ENCODE peak calls at places on chromosomes 13 and 19, in seven cellular contexts. S is B cell; R is HFFc6; Y is stomach; N is dorsolateral prefrontal cortex; W is hepatocyte; G is activated CD8-positive, alpha-beta T cell treated with anti-CD3 and anti-CD28 coated beads, Interleukin-2, amount 10 ng/mL, durations not matched to agents 7 days and 5 days. Q is an unnamed sample.
A peak's percentile ranks its signal among the peaks of the same experiment; 100 is the strongest.

GRCh38 chr13:28609936-28610335 is 49.0 kb upstream of the POMP start:
- DNase-seq in S (no peak), R (peak; percentile 66), Y (no peak), N (no peak), W (no peak), G (no peak), Q (no peak)

GRCh38 chr19:20078696-20079095 is 896 bp downstream of the ZNF90 start:
- DNase-seq in S (no peak), R (peak; percentile 28), Y (no peak), N (no peak), W (peak; percentile 53), G (peak; percentile 40), Q (peak; percentile 16)

GRCh38 chr19:49019242-49019932 is 2.5 kb upstream of the LHB start:
- DNase-seq in S (peak; percentile 57), R (no peak), Y (peak; percentile 83), N (no peak), W (peak; percentile 49), G (peak; percentile 64), Q (peak; percentile 25)

GRCh38 chr13:23510544-23510916 is 59.7 kb upstream of the TNFRSF19 start:
- DNase-seq in S (no peak), R (peak; percentile 64), Y (no peak), N (no peak), W (no peak), G (no peak), Q (no peak)

GRCh38 chr19:5676105-5676671 is 4.1 kb downstream of the MICOS13 start:
- DNase-seq in S (no peak), R (no peak), Y (no peak), N (no peak), W (no peak), G (no peak), Q (no peak)

GRCh38 chr13:29713841-29714240 is 118.4 kb upstream of the SLC7A1 start:
- DNase-seq in S (no peak), R (peak; percentile 14), Y (no peak), N (no peak), W (no peak), G (no peak), Q (no peak)

GRCh38 chr13:34611678-34612077 is 330.4 kb upstream of the NBEA start:
- DNase-seq in S (no peak), R (no peak), Y (no peak), N (no peak), W (no peak), G (no peak), Q (no peak)

GRCh38 chr19:10811391-10812111 is 24.5 kb downstream of the TMED1 start:
- DNase-seq in S (no peak), R (no peak), Y (no peak), N (no peak), W (peak; percentile 1), G (no peak), Q (no peak)

GRCh38 chr19:3595521-3596061 is 10.3 kb downstream of the GIPC3 start:
- DNase-seq in S (no peak), R (no peak), Y (no peak), N (no peak), W (no peak), G (no peak), Q (no peak)

GRCh38 chr19:17389957-17390664 is 3.9 kb downstream of the CCDC194 start:
- DNase-seq in S (no peak), R (no peak), Y (no peak), N (no peak), W (no peak), G (no peak), Q (no peak)

GRCh38 chr13:97018029-97018819 is 23.9 kb upstream of the OXGR1 start:
- DNase-seq in S (peak; percentile 45), R (peak; percentile 63), Y (no peak), N (peak; percentile 54), W (peak; percentile 70), G (peak; percentile 50), Q (no peak)

GRCh38 chr19:38658462-38659306 is 11.2 kb downstream of the ACTN4 start:
- DNase-seq in S (no peak), R (peak; percentile 100), Y (peak; percentile 63), N (no peak), W (peak; percentile 92), G (no peak), Q (no peak)

GRCh38 chr19:50998686-50999085 is 2.7 kb downstream of the KLK8 start:
- DNase-seq in S (no peak), R (no peak), Y (no peak), N (no peak), W (no peak), G (no peak), Q (no peak)

GRCh38 chr19:16899566-16900075 is 10.8 kb downstream of the F2RL3 start:
- DNase-seq in S (no peak), R (no peak), Y (peak; percentile 46), N (no peak), W (peak; percentile 46), G (peak; percentile 63), Q (no peak)

GRCh38 chr13:112728375-112729126 is 38.7 kb downstream of the ATP11A start:
- DNase-seq in S (no peak), R (no peak), Y (no peak), N (no peak), W (no peak), G (no peak), Q (no peak)

GRCh38 chr13:64278493-64278892 is 2862.8 kb upstream of the PCDH20 start:
- DNase-seq in S (no peak), R (peak; percentile 77), Y (no peak), N (no peak), W (no peak), G (no peak), Q (no peak)

GRCh38 chr13:41352935-41353801 is 42.1 kb downstream of the NAA16 start:
- DNase-seq in S (peak; percentile 56), R (peak; percentile 59), Y (no peak), N (no peak), W (peak; percentile 51), G (peak; percentile 67), Q (no peak)

GRCh38 chr13:27854606-27855005 is 62.3 kb downstream of the GSX1 start:
- DNase-seq in S (no peak), R (no peak), Y (no peak), N (no peak), W (no peak), G (no peak), Q (no peak)

GRCh38 chr19:2394054-2394668 is 33.2 kb downstream of the TIMM13 start:
- DNase-seq in S (peak; percentile 60), R (no peak), Y (no peak), N (no peak), W (no peak), G (peak; percentile 64), Q (no peak)

GRCh38 chr13:46403851-46404731 is 17.0 kb upstream of the RUBCNL start:
- DNase-seq in S (no peak), R (no peak), Y (no peak), N (no peak), W (no peak), G (no peak), Q (no peak)